ENCODE peak calls at places on chromosome 12, in five cellular contexts. I is retina, A is fibroblast of mammary gland, B is KBM-7, K is heart left ventricle. P is an unnamed sample.

GRCh38 chr12:26833692-26834168 is 736 bp upstream of the ITPR2 start:
- DNase-seq in I (peak), A (peak), B (peak), K (peak), P (peak)

GRCh38 chr12:15868186-15868585 is 14.0 kb upstream of the STRAP start:
- DNase-seq in I (no peak), A (no peak), B (no peak), K (no peak), P (no peak)

GRCh38 chr12:69583203-69583602 is 2.1 kb upstream of the CCT2 start:
- DNase-seq in I (no peak), A (no peak), B (peak), K (no peak), P (no peak)

GRCh38 chr12:22543246-22544037 is 900 bp downstream of the C2CD5 start:
- DNase-seq in I (peak), A (peak), B (peak), K (peak), P (no peak)

GRCh38 chr12:92769124-92769901 is 66.5 kb downstream of the PLEKHG7 start:
- DNase-seq in I (no peak), A (no peak), B (peak), K (no peak), P (no peak)

GRCh38 chr12:103495783-103496456 is at the start of gene C12orf42:
- DNase-seq in I (peak), A (peak), B (peak), K (no peak), P (peak)

GRCh38 chr12:18165422-18165871 is 75.5 kb upstream of the RERGL start:
- DNase-seq in I (no peak), A (peak), B (peak), K (no peak), P (no peak)

GRCh38 chr12:115232455-115233156 is 548.6 kb upstream of the TBX3 start:
- DNase-seq in I (no peak), A (peak), B (no peak), K (no peak), P (no peak)

GRCh38 chr12:68198490-68199086 is 27.0 kb downstream of the IL26 start:
- DNase-seq in I (no peak), A (no peak), B (no peak), K (no peak), P (no peak)

P was measured in ecto neural progenitor cell.